ENCODE peak calls at places on chromosomes 1 and 21, in seven cellular contexts. U is GM10248; L is skeletal muscle cell; Y is activated CD8-positive, alpha-beta T cell treated with anti-CD3 and anti-CD28 coated beads for 36 hours; T is upper lobe of right lung; P is AG10803; J is fibroblast of the conjunctiva. I is an unnamed sample.

GRCh38 chr1:205449750-205450443 is 5.9 kb downstream of the BLACAT1 start:
- DNase-seq in Y (peak; percentile 62), T (peak; percentile 92), P (peak; percentile 6), L (no peak), U (peak; percentile 57), J (no peak), I (no peak)

GRCh38 chr1:114286179-114286578 is 132.5 kb upstream of the SYT6 start:
- DNase-seq in U (no peak), T (no peak), J (peak; percentile 14), P (peak; percentile 57), L (no peak), Y (no peak), I (no peak)

GRCh38 chr1:45543599-45544417 is 6.8 kb upstream of the AKR1A1 start:
- DNase-seq in P (no peak), Y (peak; percentile 83), J (no peak), U (peak; percentile 49), T (peak; percentile 78), L (no peak), I (peak; percentile 97)

GRCh38 chr1:116446686-116447085 is 73.6 kb downstream of the ATP1A1 start:
- DNase-seq in U (no peak), J (no peak), T (no peak), P (no peak), L (no peak), Y (no peak), I (no peak)

GRCh38 chr21:25790122-25790951 is 55.6 kb downstream of the GABPA start:
- DNase-seq in Y (peak; percentile 23), J (peak; percentile 13), P (peak; percentile 26), U (peak; percentile 17), L (peak; percentile 7), T (no peak), I (peak; percentile 62)

GRCh38 chr1:42931911-42932422 is 26.7 kb downstream of the SLC2A1 start:
- DNase-seq in U (peak; percentile 88), T (peak; percentile 92), Y (peak; percentile 91), J (no peak), L (no peak), P (no peak), I (peak; percentile 84)

GRCh38 chr1:41626146-41626545 is 141.7 kb upstream of the EDN2 start:
- DNase-seq in L (no peak), J (no peak), T (no peak), Y (no peak), U (no peak), P (peak; percentile 71), I (no peak)

GRCh38 chr21:36825683-36826082 is 126.8 kb downstream of the SIM2 start:
- DNase-seq in U (no peak), J (no peak), Y (no peak), L (no peak), P (no peak), T (no peak), I (no peak)

GRCh38 chr21:25456672-25457071 is 150.6 kb downstream of the MRPL39 start:
- DNase-seq in U (peak; percentile 20), T (no peak), P (no peak), L (no peak), J (no peak), Y (peak; percentile 67), I (no peak)

GRCh38 chr1:48530727-48531351 is 58.8 kb upstream of the SPATA6 start:
- DNase-seq in J (peak; percentile 28), T (peak; percentile 83), P (peak; percentile 5), Y (peak; percentile 76), U (peak; percentile 56), L (no peak), I (peak; percentile 57)

GRCh38 chr1:198701766-198702539 is 63.1 kb downstream of the PTPRC start:
- DNase-seq in U (no peak), L (no peak), P (no peak), J (no peak), T (no peak), Y (no peak), I (no peak)

GRCh38 chr1:233304489-233305102 is 9.1 kb upstream of the PCNX2 start:
- DNase-seq in P (peak; percentile 28), T (no peak), L (no peak), Y (no peak), J (no peak), U (no peak), I (peak; percentile 59)

GRCh38 chr1:119440908-119441307 is 26.0 kb downstream of the HSD3B2 start:
- DNase-seq in P (no peak), U (no peak), J (no peak), L (no peak), T (no peak), Y (no peak), I (no peak)

GRCh38 chr1:181416268-181416855 is 67.0 kb upstream of the CACNA1E start:
- DNase-seq in U (no peak), L (no peak), Y (no peak), J (no peak), P (no peak), T (no peak), I (no peak)

GRCh38 chr1:160156361-160156760 is 5.0 kb downstream of the ATP1A4 start:
- DNase-seq in U (no peak), J (no peak), L (no peak), P (no peak), Y (no peak), T (no peak), I (no peak)

GRCh38 chr1:171245458-171246064 is 2.7 kb upstream of the FMO1 start:
- DNase-seq in L (no peak), Y (peak; percentile 17), U (peak; percentile 38), T (no peak), P (peak; percentile 47), J (peak; percentile 24), I (peak; percentile 36)

GRCh38 chr1:60958001-60958400 is 124.4 kb upstream of the NFIA start:
- DNase-seq in J (no peak), T (no peak), P (no peak), U (no peak), L (no peak), Y (no peak), I (no peak)

GRCh38 chr21:34078915-34079314 is 5.5 kb downstream of the MRPS6 start:
- DNase-seq in P (no peak), Y (peak; percentile 62), T (no peak), U (no peak), L (no peak), J (no peak), I (no peak)

GRCh38 chr1:203089651-203090045 is 3.8 kb upstream of the MYOG start:
- DNase-seq in T (no peak), L (peak; percentile 41), U (no peak), Y (no peak), P (no peak), J (no peak), I (no peak)

GRCh38 chr21:46098303-46099141 is 610 bp downstream of the COL6A2 start:
- DNase-seq in J (no peak), U (peak; percentile 17), P (no peak), L (no peak), Y (peak; percentile 37), T (peak; percentile 64), I (no peak)

GRCh38 chr1:201553496-201554166 is 14.7 kb downstream of the NAV1 start:
- DNase-seq in T (no peak), Y (no peak), P (peak; percentile 29), U (no peak), L (no peak), J (no peak), I (no peak)

GRCh38 chr21:21921410-21922232 is 923.4 kb downstream of the NCAM2 start:
- DNase-seq in L (no peak), J (no peak), T (no peak), P (peak; percentile 25), Y (peak; percentile 1), U (no peak), I (peak; percentile 13)

GRCh38 chr1:32249831-32250525 is 1.1 kb upstream of the LCK start:
- DNase-seq in T (no peak), U (peak; percentile 86), Y (peak; percentile 94), J (no peak), P (no peak), L (no peak), I (peak; percentile 74)

GRCh38 chr1:27402349-27402754 is 9.9 kb downstream of the GPR3 start:
- DNase-seq in Y (no peak), T (peak; percentile 91), J (peak; percentile 66), L (no peak), U (no peak), P (peak; percentile 82), I (peak; percentile 65)

GRCh38 chr1:212968385-212968863 is 18.1 kb downstream of the VASH2 start:
- DNase-seq in T (no peak), P (no peak), U (no peak), J (no peak), L (no peak), Y (no peak), I (no peak)

GRCh38 chr1:9230869-9231533 is 3.6 kb upstream of the H6PD start:
- DNase-seq in U (no peak), T (peak; percentile 10), P (no peak), J (no peak), L (no peak), Y (no peak), I (no peak)

GRCh38 chr1:44033756-44034155 is 2.5 kb upstream of the SLC6A9 start:
- DNase-seq in Y (no peak), T (no peak), J (no peak), L (no peak), U (no peak), P (no peak), I (no peak)

GRCh38 chr1:205309741-205310140 is 11.8 kb downstream of the NUAK2 start:
- DNase-seq in U (no peak), L (no peak), J (no peak), P (no peak), T (no peak), Y (no peak), I (no peak)

GRCh38 chr1:182996816-182997215 is 26.4 kb upstream of the LAMC1 start:
- DNase-seq in Y (no peak), J (no peak), P (peak; percentile 16), L (no peak), U (no peak), T (no peak), I (peak; percentile 15)

GRCh38 chr1:212613440-212614335 is 5.1 kb downstream of the ATF3 start:
- DNase-seq in T (no peak), L (no peak), Y (no peak), U (no peak), P (peak; percentile 65), J (no peak), I (no peak)

GRCh38 chr21:36813071-36813470 is 114.2 kb downstream of the SIM2 start:
- DNase-seq in U (no peak), P (peak; percentile 70), Y (no peak), L (no peak), T (no peak), J (no peak), I (no peak)

GRCh38 chr1:206030714-206031113 is 7.0 kb upstream of the CTSE start:
- DNase-seq in P (peak; percentile 62), L (peak; percentile 26), J (peak; percentile 49), T (peak; percentile 80), U (peak; percentile 62), Y (peak; percentile 78), I (peak; percentile 87)

GRCh38 chr1:168319691-168320090 is 39.0 kb downstream of the TBX19 start:
- DNase-seq in U (no peak), L (no peak), P (no peak), Y (no peak), T (no peak), J (no peak), I (no peak)